ENCODE peak calls at places on chromosome 13, in eight cellular contexts. X is upper lobe of right lung; A is CD8-positive, alpha-beta T cell; F is retinal pigment epithelial cell; V is kidney; S is osteocyte; B is ascending aorta; G is CD4-positive, alpha-beta T cell. E is an unnamed sample.

GRCh38 chr13:104206450-104207044 is 1140.3 kb upstream of the SLC10A2 start:
- DNase-seq in X (no peak), A (no peak), F (no peak), V (no peak), S (no peak), B (no peak), G (no peak), E (no peak)

GRCh38 chr13:100297413-100297812 is 208.5 kb downstream of the PCCA start:
- DNase-seq in X (no peak), A (no peak), F (no peak), V (no peak), S (no peak), B (no peak), G (no peak), E (no peak)

GRCh38 chr13:50690020-50690419 is 153.5 kb downstream of the DLEU7 start:
- DNase-seq in X (no peak), A (no peak), F (no peak), V (no peak), S (no peak), B (no peak), G (no peak), E (no peak)

GRCh38 chr13:50357586-50358118 is 342.4 kb downstream of the KCNRG start:
- DNase-seq in X (no peak), A (no peak), F (peak; percentile 89), V (no peak), S (no peak), B (no peak), G (no peak), E (no peak)

GRCh38 chr13:75299913-75300862 is 181.8 kb downstream of the TBC1D4 start:
- DNase-seq in X (no peak), A (no peak), F (no peak), V (no peak), S (no peak), B (no peak), G (no peak), E (no peak)

GRCh38 chr13:49585220-49586157 is at the start of gene RCBTB1:
- DNase-seq in X (peak; percentile 86), A (peak; percentile 58), F (no peak), V (peak; percentile 89), S (peak; percentile 87), B (no peak), G (peak; percentile 59), E (peak; percentile 55)

GRCh38 chr13:99380921-99381645 is 73.9 kb upstream of the GPR183 start:
- DNase-seq in X (no peak), A (no peak), F (no peak), V (no peak), S (peak; percentile 69), B (no peak), G (peak; percentile 42), E (no peak)

GRCh38 chr13:85028035-85028434 is 771.2 kb downstream of the SLITRK6 start:
- DNase-seq in X (no peak), A (no peak), F (no peak), V (no peak), S (no peak), B (no peak), G (no peak), E (no peak)

GRCh38 chr13:106151056-106151699 is 384.3 kb downstream of the EFNB2 start:
- DNase-seq in X (no peak), A (no peak), F (peak; percentile 69), V (no peak), S (no peak), B (no peak), G (no peak), E (no peak)

GRCh38 chr13:76852991-76853390 is 33.2 kb downstream of the KCTD12 start:
- DNase-seq in X (no peak), A (no peak), F (peak; percentile 52), V (no peak), S (no peak), B (no peak), G (no peak), E (no peak)

GRCh38 chr13:103557878-103558277 is 491.7 kb upstream of the SLC10A2 start:
- DNase-seq in X (no peak), A (no peak), F (no peak), V (no peak), S (no peak), B (no peak), G (no peak), E (no peak)

GRCh38 chr13:81133066-81133465 is 792.1 kb upstream of the SPRY2 start:
- DNase-seq in X (no peak), A (no peak), F (no peak), V (no peak), S (no peak), B (no peak), G (no peak), E (no peak)

GRCh38 chr13:27918918-27919255 is 913 bp upstream of the PDX1 start:
- DNase-seq in X (no peak), A (no peak), F (no peak), V (no peak), S (no peak), B (no peak), G (no peak), E (no peak)

GRCh38 chr13:81738364-81738763 is 1397.4 kb upstream of the SPRY2 start:
- DNase-seq in X (no peak), A (no peak), F (peak; percentile 42), V (no peak), S (no peak), B (no peak), G (no peak), E (no peak)

GRCh38 chr13:99367106-99367616 is 60.0 kb upstream of the GPR183 start:
- DNase-seq in X (no peak), A (no peak), F (no peak), V (peak; percentile 14), S (no peak), B (no peak), G (no peak), E (no peak)

GRCh38 chr13:46572758-46573384 is 19.9 kb downstream of the LRCH1 start:
- DNase-seq in X (no peak), A (no peak), F (no peak), V (no peak), S (no peak), B (no peak), G (no peak), E (no peak)

GRCh38 chr13:46297338-46297737 is 85.6 kb downstream of the LRRC63 start:
- DNase-seq in X (no peak), A (no peak), F (no peak), V (no peak), S (no peak), B (no peak), G (no peak), E (no peak)

GRCh38 chr13:70189981-70190380 is 81.7 kb upstream of the KLHL1 start:
- DNase-seq in X (no peak), A (no peak), F (no peak), V (no peak), S (no peak), B (no peak), G (no peak), E (no peak)

GRCh38 chr13:27921961-27922910 is 2.4 kb downstream of the PDX1 start:
- DNase-seq in X (no peak), A (no peak), F (no peak), V (no peak), S (no peak), B (no peak), G (no peak), E (no peak)

GRCh38 chr13:39144391-39144790 is 106.1 kb downstream of the NHLRC3 start:
- DNase-seq in X (no peak), A (no peak), F (no peak), V (no peak), S (no peak), B (no peak), G (no peak), E (no peak)

GRCh38 chr13:39148513-39148961 is 110.3 kb downstream of the NHLRC3 start:
- DNase-seq in X (no peak), A (no peak), F (peak; percentile 98), V (no peak), S (no peak), B (no peak), G (no peak), E (no peak)

GRCh38 chr13:39149896-39150295 is 111.6 kb downstream of the NHLRC3 start:
- DNase-seq in X (peak; percentile 74), A (no peak), F (no peak), V (peak; percentile 38), S (no peak), B (no peak), G (no peak), E (no peak)

DNA sequence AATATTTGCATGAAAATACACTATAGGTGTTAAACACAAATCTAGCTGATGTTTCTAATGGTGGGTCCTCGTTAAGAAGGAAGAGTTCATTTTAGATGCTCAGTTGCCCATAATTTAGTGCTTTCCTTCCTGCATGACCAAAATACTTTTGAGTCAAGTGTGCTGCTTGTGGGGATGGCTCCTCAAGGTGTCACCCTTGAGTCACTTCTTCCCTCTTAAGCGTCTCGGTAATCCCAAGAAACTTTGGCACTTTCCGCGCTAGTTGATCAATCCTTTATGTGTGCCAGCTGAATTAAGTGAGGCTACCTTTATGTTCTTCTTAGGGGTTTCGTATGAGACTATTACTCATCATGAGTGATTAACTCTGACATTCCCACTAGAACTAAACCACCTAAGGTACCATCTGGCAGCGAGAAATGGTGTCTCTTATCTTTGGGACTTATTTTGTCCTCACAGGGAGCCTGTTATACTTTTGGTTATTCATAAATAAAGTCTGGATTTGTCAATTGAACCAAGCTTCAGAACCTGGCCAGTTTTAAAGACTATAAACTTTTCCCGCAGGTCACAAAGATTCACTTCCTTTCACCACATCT is 106.8 kb downstream of the NHLRC3 start:
- DNase-seq in X (no peak), A (no peak), F (peak; percentile 43), V (peak; percentile 35), S (no peak), B (no peak), G (no peak), E (peak; percentile 13)
- TF ChIP-seq CTCF in X (peak; percentile 74), A (no peak), F (peak; percentile 89), V (peak; percentile 76), S (peak; percentile 94), B (peak; percentile 45), G (peak; percentile 12), E (peak; percentile 74)

DNA sequence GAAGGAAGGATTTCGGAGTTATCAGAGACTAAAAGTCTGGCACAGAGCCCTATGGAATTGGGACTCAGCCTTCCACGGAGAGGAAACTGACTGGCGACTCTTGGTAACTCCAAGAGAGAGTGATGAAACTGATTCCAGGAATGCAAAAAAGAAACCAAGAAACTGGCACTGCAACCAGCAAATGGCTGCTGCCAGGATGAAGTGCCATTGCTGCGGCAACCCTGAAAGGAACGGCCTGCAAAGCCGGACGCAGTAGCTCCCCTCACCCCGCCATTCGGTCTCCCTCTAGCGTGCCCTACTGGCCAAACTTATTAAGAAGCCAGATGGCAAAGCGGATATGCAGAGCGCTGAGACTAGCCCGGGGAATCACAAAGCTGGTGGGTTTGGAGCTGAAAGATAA is 236.0 kb downstream of the PCDH9 start:
- DNase-seq in X (peak; percentile 79), A (no peak), F (peak; percentile 36), V (peak; percentile 79), S (peak; percentile 85), B (peak; percentile 18), G (no peak), E (peak; percentile 49)
- TF ChIP-seq CTCF in X (peak; percentile 55), A (no peak), F (peak; percentile 77), V (peak; percentile 58), S (peak; percentile 53), B (no peak), G (no peak), E (peak; percentile 75)

GRCh38 chr13:21518617-21519144 is 59.6 kb upstream of the ZDHHC20 start:
- DNase-seq in X (no peak), A (no peak), F (no peak), V (no peak), S (no peak), B (no peak), G (no peak), E (no peak)
- TF ChIP-seq CTCF in X (no peak), A (no peak), F (no peak), V (no peak), S (no peak), B (no peak), G (no peak), E (no peak)

GRCh38 chr13:109427695-109428094 is 358.7 kb downstream of the IRS2 start:
- DNase-seq in X (no peak), A (no peak), F (no peak), V (no peak), S (no peak), B (no peak), G (no peak), E (no peak)
- TF ChIP-seq CTCF in X (no peak), A (no peak), F (no peak), V (no peak), S (no peak), B (no peak), G (peak; percentile 23), E (peak; percentile 28)

E was measured in progenitor cell of endocrine pancreas.